ENCODE peak calls at places on chromosomes 11 and 22, in five cellular contexts. One of them, this sample, is unnamed.

GRCh38 chr11:40405614-40406013 is 1053.8 kb downstream of the LRRC4C start:
- DNase-seq in mesenchymal stem cell: no peak
- DNase-seq in cardiac muscle cell: no peak
- DNase-seq in fibroblast of lung: no peak
- DNase-seq in A549: no peak
- DNase-seq in this sample: no peak

GRCh38 chr11:8501838-8502237 is 92.2 kb downstream of the STK33 start:
- DNase-seq in cardiac muscle cell: no peak
- DNase-seq in mesenchymal stem cell: no peak
- DNase-seq in fibroblast of lung: peak
- DNase-seq in A549: no peak
- DNase-seq in this sample: no peak

GRCh38 chr11:3006505-3007260 is 14.6 kb upstream of the NAP1L4 start:
- DNase-seq in fibroblast of lung: no peak
- DNase-seq in A549: no peak
- DNase-seq in mesenchymal stem cell: no peak
- DNase-seq in cardiac muscle cell: peak
- DNase-seq in this sample: no peak

GRCh38 chr11:68678031-68678441 is 6.3 kb upstream of the GAL start:
- DNase-seq in cardiac muscle cell: no peak
- DNase-seq in A549: no peak
- DNase-seq in fibroblast of lung: no peak
- DNase-seq in mesenchymal stem cell: no peak
- DNase-seq in this sample: no peak

GRCh38 chr22:42459273-42460040 is 27.3 kb upstream of the NFAM1 start:
- DNase-seq in cardiac muscle cell: peak
- DNase-seq in fibroblast of lung: no peak
- DNase-seq in mesenchymal stem cell: no peak
- DNase-seq in A549: no peak
- DNase-seq in this sample: no peak

GRCh38 chr11:76248210-76248609 is 41.9 kb upstream of the WNT11 start:
- DNase-seq in fibroblast of lung: no peak
- DNase-seq in cardiac muscle cell: no peak
- DNase-seq in A549: peak
- DNase-seq in mesenchymal stem cell: peak
- DNase-seq in this sample: no peak

GRCh38 chr11:6489338-6489737 is 7.7 kb upstream of the DNHD1 start:
- DNase-seq in cardiac muscle cell: no peak
- DNase-seq in A549: no peak
- DNase-seq in mesenchymal stem cell: no peak
- DNase-seq in fibroblast of lung: no peak
- DNase-seq in this sample: no peak

GRCh38 chr11:77590194-77590591 is 440 bp downstream of the AQP11 start:
- DNase-seq in A549: peak
- DNase-seq in cardiac muscle cell: peak
- DNase-seq in fibroblast of lung: peak
- DNase-seq in mesenchymal stem cell: peak
- DNase-seq in this sample: no peak

GRCh38 chr22:32337015-32337414 is 20.7 kb upstream of the RFPL3 start:
- DNase-seq in mesenchymal stem cell: no peak
- DNase-seq in A549: no peak
- DNase-seq in fibroblast of lung: no peak
- DNase-seq in cardiac muscle cell: no peak
- DNase-seq in this sample: no peak

GRCh38 chr22:33111491-33111890 is 53.3 kb upstream of the SYN3 start:
- DNase-seq in cardiac muscle cell: no peak
- DNase-seq in fibroblast of lung: no peak
- DNase-seq in A549: no peak
- DNase-seq in mesenchymal stem cell: no peak
- DNase-seq in this sample: no peak

GRCh38 chr11:61797263-61797944 is 4.7 kb downstream of the FEN1 start:
- DNase-seq in mesenchymal stem cell: peak
- DNase-seq in cardiac muscle cell: peak
- DNase-seq in fibroblast of lung: peak
- DNase-seq in A549: peak
- DNase-seq in this sample: peak

GRCh38 chr11:57150454-57150917 is 31.3 kb upstream of the LRRC55 start:
- DNase-seq in cardiac muscle cell: peak
- DNase-seq in fibroblast of lung: peak
- DNase-seq in mesenchymal stem cell: no peak
- DNase-seq in A549: no peak
- DNase-seq in this sample: peak

GRCh38 chr11:6895010-6895409 is 2.7 kb upstream of the OR2D2 start:
- DNase-seq in mesenchymal stem cell: no peak
- DNase-seq in cardiac muscle cell: no peak
- DNase-seq in fibroblast of lung: no peak
- DNase-seq in A549: no peak
- DNase-seq in this sample: no peak

GRCh38 chr11:104098555-104098954 is 62.1 kb downstream of the DDI1 start:
- DNase-seq in cardiac muscle cell: no peak
- DNase-seq in mesenchymal stem cell: no peak
- DNase-seq in A549: no peak
- DNase-seq in fibroblast of lung: peak
- DNase-seq in this sample: no peak

GRCh38 chr11:123301696-123302400 is 106.8 kb upstream of the CLMP start:
- DNase-seq in cardiac muscle cell: peak
- DNase-seq in fibroblast of lung: peak
- DNase-seq in mesenchymal stem cell: peak
- DNase-seq in A549: peak
- DNase-seq in this sample: peak

GRCh38 chr11:119779195-119780071 is 50.4 kb upstream of the NECTIN1 start:
- DNase-seq in cardiac muscle cell: peak
- DNase-seq in A549: no peak
- DNase-seq in mesenchymal stem cell: no peak
- DNase-seq in fibroblast of lung: no peak
- DNase-seq in this sample: no peak

GRCh38 chr22:17243524-17243923 is 24.3 kb upstream of the ADA2 start:
- DNase-seq in A549: no peak
- DNase-seq in fibroblast of lung: no peak
- DNase-seq in mesenchymal stem cell: no peak
- DNase-seq in cardiac muscle cell: no peak
- DNase-seq in this sample: no peak

GRCh38 chr22:19892925-19893324 is 38.3 kb upstream of the GNB1L start:
- DNase-seq in cardiac muscle cell: no peak
- DNase-seq in mesenchymal stem cell: peak
- DNase-seq in fibroblast of lung: peak
- DNase-seq in A549: no peak
- DNase-seq in this sample: no peak

GRCh38 chr22:19889951-19890350 is 35.3 kb upstream of the GNB1L start:
- DNase-seq in fibroblast of lung: no peak
- DNase-seq in mesenchymal stem cell: no peak
- DNase-seq in cardiac muscle cell: no peak
- DNase-seq in A549: no peak
- DNase-seq in this sample: no peak

GRCh38 chr22:19890502-19891349 is 36.1 kb upstream of the GNB1L start:
- DNase-seq in mesenchymal stem cell: no peak
- DNase-seq in A549: no peak
- DNase-seq in fibroblast of lung: no peak
- DNase-seq in cardiac muscle cell: no peak
- DNase-seq in this sample: no peak

GRCh38 chr22:19892249-19892879 is 37.7 kb upstream of the GNB1L start:
- DNase-seq in fibroblast of lung: peak
- DNase-seq in mesenchymal stem cell: peak
- DNase-seq in A549: no peak
- DNase-seq in cardiac muscle cell: no peak
- DNase-seq in this sample: peak

GRCh38 chr22:19891350-19892248 is 36.9 kb upstream of the GNB1L start:
- DNase-seq in A549: no peak
- DNase-seq in cardiac muscle cell: no peak
- DNase-seq in fibroblast of lung: peak
- DNase-seq in mesenchymal stem cell: peak
- DNase-seq in this sample: peak
- H3K27ac ChIP-seq in A549: no peak
- H3K27ac ChIP-seq in cardiac muscle cell: no peak
- H3K27ac ChIP-seq in fibroblast of lung: peak
- H3K27ac ChIP-seq in mesenchymal stem cell: peak
- H3K27ac ChIP-seq in this sample: peak

GRCh38 chr11:86803641-86804040 is 3.3 kb downstream of the PRSS23 start:
- DNase-seq in mesenchymal stem cell: no peak
- DNase-seq in cardiac muscle cell: no peak
- DNase-seq in A549: no peak
- DNase-seq in fibroblast of lung: no peak
- DNase-seq in this sample: no peak
- H3K27ac ChIP-seq in mesenchymal stem cell: peak
- H3K27ac ChIP-seq in cardiac muscle cell: no peak
- H3K27ac ChIP-seq in A549: peak
- H3K27ac ChIP-seq in fibroblast of lung: no peak
- H3K27ac ChIP-seq in this sample: no peak

GRCh38 chr11:88404363-88404762 is 66.8 kb upstream of the CTSC start:
- DNase-seq in mesenchymal stem cell: peak
- DNase-seq in fibroblast of lung: no peak
- DNase-seq in cardiac muscle cell: no peak
- DNase-seq in A549: no peak
- DNase-seq in this sample: no peak

GRCh38 chr11:88399171-88399570 is 61.6 kb upstream of the CTSC start:
- DNase-seq in fibroblast of lung: no peak
- DNase-seq in A549: no peak
- DNase-seq in cardiac muscle cell: no peak
- DNase-seq in mesenchymal stem cell: no peak
- DNase-seq in this sample: no peak

GRCh38 chr11:88402784-88403183 is 65.2 kb upstream of the CTSC start:
- DNase-seq in fibroblast of lung: peak
- DNase-seq in cardiac muscle cell: no peak
- DNase-seq in A549: no peak
- DNase-seq in mesenchymal stem cell: peak
- DNase-seq in this sample: no peak

GRCh38 chr11:88404932-88405710 is 67.6 kb upstream of the CTSC start:
- DNase-seq in mesenchymal stem cell: peak
- DNase-seq in cardiac muscle cell: no peak
- DNase-seq in A549: no peak
- DNase-seq in fibroblast of lung: no peak
- DNase-seq in this sample: no peak

GRCh38 chr11:88402192-88402715 is 64.7 kb upstream of the CTSC start:
- DNase-seq in mesenchymal stem cell: peak
- DNase-seq in A549: peak
- DNase-seq in fibroblast of lung: peak
- DNase-seq in cardiac muscle cell: no peak
- DNase-seq in this sample: no peak
- H3K27ac ChIP-seq in mesenchymal stem cell: peak
- H3K27ac ChIP-seq in A549: peak
- H3K27ac ChIP-seq in fibroblast of lung: peak
- H3K27ac ChIP-seq in cardiac muscle cell: no peak
- H3K27ac ChIP-seq in this sample: no peak

GRCh38 chr11:64814712-64815187 is 4.4 kb upstream of the MEN1 start:
- DNase-seq in cardiac muscle cell: no peak
- DNase-seq in fibroblast of lung: no peak
- DNase-seq in mesenchymal stem cell: peak
- DNase-seq in A549: no peak
- DNase-seq in this sample: no peak
- H3K27ac ChIP-seq in cardiac muscle cell: no peak
- H3K27ac ChIP-seq in fibroblast of lung: no peak
- H3K27ac ChIP-seq in mesenchymal stem cell: no peak
- H3K27ac ChIP-seq in A549: no peak
- H3K27ac ChIP-seq in this sample: no peak

GRCh38 chr22:37627545-37627944 is 11.9 kb upstream of the SH3BP1 start:
- DNase-seq in fibroblast of lung: no peak
- DNase-seq in cardiac muscle cell: no peak
- DNase-seq in mesenchymal stem cell: no peak
- DNase-seq in A549: no peak
- DNase-seq in this sample: no peak
- H3K27ac ChIP-seq in fibroblast of lung: no peak
- H3K27ac ChIP-seq in cardiac muscle cell: no peak
- H3K27ac ChIP-seq in mesenchymal stem cell: no peak
- H3K27ac ChIP-seq in A549: no peak
- H3K27ac ChIP-seq in this sample: no peak

GRCh38 chr11:9977554-9977953 is 313.7 kb downstream of the SWAP70 start:
- DNase-seq in A549: no peak
- DNase-seq in cardiac muscle cell: no peak
- DNase-seq in fibroblast of lung: no peak
- DNase-seq in mesenchymal stem cell: no peak
- DNase-seq in this sample: no peak

GRCh38 chr11:9980931-9981330 is 313.1 kb downstream of the SBF2 start:
- DNase-seq in A549: no peak
- DNase-seq in mesenchymal stem cell: no peak
- DNase-seq in cardiac muscle cell: no peak
- DNase-seq in fibroblast of lung: no peak
- DNase-seq in this sample: no peak

GRCh38 chr11:9982796-9983579 is 311.0 kb downstream of the SBF2 start:
- DNase-seq in fibroblast of lung: peak
- DNase-seq in mesenchymal stem cell: no peak
- DNase-seq in cardiac muscle cell: no peak
- DNase-seq in A549: peak
- DNase-seq in this sample: peak

DNA sequence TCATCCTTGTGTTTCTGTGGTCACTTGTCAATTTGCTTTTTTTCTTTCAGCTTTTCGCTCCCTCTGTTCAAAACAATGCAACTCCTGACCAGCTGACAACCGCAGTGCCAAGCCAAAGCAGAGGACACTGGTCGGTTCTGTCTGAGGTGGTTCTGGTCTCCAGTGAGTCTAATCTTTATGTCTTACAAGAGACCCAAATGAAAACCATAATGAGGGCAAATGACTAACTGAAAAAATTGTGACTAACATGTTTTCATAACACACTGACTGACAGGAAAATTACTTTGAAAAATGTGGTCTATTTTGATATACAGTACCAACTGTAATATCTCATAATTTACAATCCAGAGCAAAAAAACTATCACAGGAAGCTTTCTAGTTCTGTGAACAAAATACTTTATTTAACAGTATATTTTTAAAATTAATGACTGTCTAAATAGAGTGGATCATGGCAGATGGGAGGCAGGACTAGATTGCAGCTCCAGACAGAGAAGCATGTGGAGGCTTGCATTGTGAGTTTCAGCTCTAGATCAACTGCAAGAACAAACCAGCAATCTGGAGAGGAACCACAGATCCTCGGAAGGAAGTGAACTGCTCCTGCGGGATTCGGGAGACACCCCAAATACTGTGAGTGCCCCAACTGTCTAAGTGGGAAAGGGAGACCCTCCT is 311.8 kb downstream of the SBF2 start:
- DNase-seq in A549: no peak
- DNase-seq in cardiac muscle cell: no peak
- DNase-seq in fibroblast of lung: peak
- DNase-seq in mesenchymal stem cell: no peak
- DNase-seq in this sample: no peak
- H3K27ac ChIP-seq in A549: peak
- H3K27ac ChIP-seq in cardiac muscle cell: peak
- H3K27ac ChIP-seq in fibroblast of lung: no peak
- H3K27ac ChIP-seq in mesenchymal stem cell: peak
- H3K27ac ChIP-seq in this sample: no peak

This sample was measured in SJCRH30.